ENCODE peak calls at places on chromosomes 11 and 22, in six cellular contexts. One of them, this sample, is unnamed.

GRCh38 chr11:66457826-66458225 is 8.9 kb upstream of the PELI3 start:
- DNase-seq in colonic mucosa: no peak
- DNase-seq in GM12865: no peak
- DNase-seq in body of pancreas: no peak
- DNase-seq in coronary artery: no peak
- DNase-seq in IMR-90: no peak
- DNase-seq in this sample: no peak

GRCh38 chr11:63667993-63668392 is 3.2 kb downstream of the ATL3 start:
- DNase-seq in colonic mucosa: no peak
- DNase-seq in GM12865: no peak
- DNase-seq in body of pancreas: no peak
- DNase-seq in coronary artery: no peak
- DNase-seq in IMR-90: peak
- DNase-seq in this sample: no peak

GRCh38 chr11:70901951-70902521 is 350.3 kb downstream of the SHANK2 start:
- DNase-seq in colonic mucosa: no peak
- DNase-seq in GM12865: no peak
- DNase-seq in body of pancreas: no peak
- DNase-seq in coronary artery: no peak
- DNase-seq in IMR-90: peak
- DNase-seq in this sample: no peak

GRCh38 chr11:22491826-22492225 is 133.8 kb downstream of the FANCF start:
- DNase-seq in colonic mucosa: no peak
- DNase-seq in GM12865: no peak
- DNase-seq in body of pancreas: peak
- DNase-seq in coronary artery: no peak
- DNase-seq in IMR-90: peak
- DNase-seq in this sample: no peak

GRCh38 chr11:14386895-14387480 is 28.0 kb upstream of the RRAS2 start:
- DNase-seq in colonic mucosa: no peak
- DNase-seq in GM12865: no peak
- DNase-seq in body of pancreas: no peak
- DNase-seq in coronary artery: no peak
- DNase-seq in IMR-90: peak
- DNase-seq in this sample: no peak

GRCh38 chr22:42906605-42907338 is 49.7 kb upstream of the ARFGAP3 start:
- DNase-seq in colonic mucosa: no peak
- DNase-seq in GM12865: no peak
- DNase-seq in body of pancreas: no peak
- DNase-seq in coronary artery: no peak
- DNase-seq in IMR-90: peak
- DNase-seq in this sample: no peak

GRCh38 chr11:10108901-10109665 is 184.9 kb downstream of the SBF2 start:
- DNase-seq in colonic mucosa: no peak
- DNase-seq in GM12865: no peak
- DNase-seq in body of pancreas: no peak
- DNase-seq in coronary artery: no peak
- DNase-seq in IMR-90: peak
- DNase-seq in this sample: no peak

GRCh38 chr11:110249066-110249465 is 47.3 kb downstream of the RDX start:
- DNase-seq in colonic mucosa: no peak
- DNase-seq in GM12865: no peak
- DNase-seq in body of pancreas: no peak
- DNase-seq in coronary artery: no peak
- DNase-seq in IMR-90: no peak
- DNase-seq in this sample: no peak

GRCh38 chr11:112320668-112321067 is 60.0 kb upstream of the PLET1 start:
- DNase-seq in colonic mucosa: peak
- DNase-seq in GM12865: no peak
- DNase-seq in body of pancreas: peak
- DNase-seq in coronary artery: peak
- DNase-seq in IMR-90: peak
- DNase-seq in this sample: peak

GRCh38 chr11:93073508-93074280 is 104.2 kb downstream of the MTNR1B start:
- DNase-seq in colonic mucosa: no peak
- DNase-seq in GM12865: no peak
- DNase-seq in body of pancreas: no peak
- DNase-seq in coronary artery: no peak
- DNase-seq in IMR-90: no peak
- DNase-seq in this sample: no peak

GRCh38 chr11:42237701-42238235 is 778.3 kb upstream of the LRRC4C start:
- DNase-seq in colonic mucosa: no peak
- DNase-seq in GM12865: no peak
- DNase-seq in body of pancreas: no peak
- DNase-seq in coronary artery: no peak
- DNase-seq in IMR-90: no peak
- DNase-seq in this sample: no peak

GRCh38 chr11:37286890-37287289 is 688.9 kb upstream of the RAG2 start:
- DNase-seq in colonic mucosa: no peak
- DNase-seq in GM12865: no peak
- DNase-seq in body of pancreas: no peak
- DNase-seq in coronary artery: no peak
- DNase-seq in IMR-90: no peak
- DNase-seq in this sample: no peak

GRCh38 chr11:86442420-86442819 is 67.7 kb downstream of the CCDC81 start:
- DNase-seq in colonic mucosa: no peak
- DNase-seq in GM12865: no peak
- DNase-seq in body of pancreas: no peak
- DNase-seq in coronary artery: no peak
- DNase-seq in IMR-90: peak
- DNase-seq in this sample: no peak

GRCh38 chr22:45218974-45219373 is 21.7 kb downstream of the KIAA0930 start:
- DNase-seq in colonic mucosa: no peak
- DNase-seq in GM12865: peak
- DNase-seq in body of pancreas: no peak
- DNase-seq in coronary artery: no peak
- DNase-seq in IMR-90: peak
- DNase-seq in this sample: no peak

GRCh38 chr11:111777094-111778046 is 11.2 kb upstream of the PPP2R1B start:
- DNase-seq in colonic mucosa: peak
- DNase-seq in GM12865: peak
- DNase-seq in body of pancreas: peak
- DNase-seq in coronary artery: no peak
- DNase-seq in IMR-90: peak
- DNase-seq in this sample: no peak

GRCh38 chr22:43197271-43197941 is 10.5 kb upstream of the TTLL12 start:
- DNase-seq in colonic mucosa: no peak
- DNase-seq in GM12865: no peak
- DNase-seq in body of pancreas: no peak
- DNase-seq in coronary artery: no peak
- DNase-seq in IMR-90: no peak
- DNase-seq in this sample: no peak

GRCh38 chr22:29004647-29005371 is 56.8 kb downstream of the C22orf31 start:
- DNase-seq in colonic mucosa: peak
- DNase-seq in GM12865: no peak
- DNase-seq in body of pancreas: peak
- DNase-seq in coronary artery: no peak
- DNase-seq in IMR-90: peak
- DNase-seq in this sample: peak

GRCh38 chr11:313787-314547 is at the start of gene IFITM1:
- DNase-seq in colonic mucosa: peak
- DNase-seq in GM12865: peak
- DNase-seq in body of pancreas: no peak
- DNase-seq in coronary artery: no peak
- DNase-seq in IMR-90: peak
- DNase-seq in this sample: no peak

GRCh38 chr11:65912840-65913239 is 6.0 kb downstream of the C11orf68 start:
- DNase-seq in colonic mucosa: no peak
- DNase-seq in GM12865: peak
- DNase-seq in body of pancreas: no peak
- DNase-seq in coronary artery: no peak
- DNase-seq in IMR-90: peak
- DNase-seq in this sample: no peak

GRCh38 chr22:41522813-41523212 is 21.5 kb downstream of the POLR3H start:
- DNase-seq in colonic mucosa: no peak
- DNase-seq in GM12865: no peak
- DNase-seq in body of pancreas: no peak
- DNase-seq in coronary artery: no peak
- DNase-seq in IMR-90: no peak
- DNase-seq in this sample: no peak

GRCh38 chr11:82527185-82527584 is 206.5 kb downstream of the FAM181B start:
- DNase-seq in colonic mucosa: no peak
- DNase-seq in GM12865: no peak
- DNase-seq in body of pancreas: no peak
- DNase-seq in coronary artery: no peak
- DNase-seq in IMR-90: no peak
- DNase-seq in this sample: no peak

GRCh38 chr11:94183886-94184264 is 55.2 kb downstream of the PANX1 start:
- DNase-seq in colonic mucosa: peak
- DNase-seq in GM12865: peak
- DNase-seq in body of pancreas: peak
- DNase-seq in coronary artery: no peak
- DNase-seq in IMR-90: peak
- DNase-seq in this sample: peak

GRCh38 chr11:3674189-3674588 is 3.0 kb upstream of the CHRNA10 start:
- DNase-seq in colonic mucosa: no peak
- DNase-seq in GM12865: no peak
- DNase-seq in body of pancreas: no peak
- DNase-seq in coronary artery: no peak
- DNase-seq in IMR-90: peak
- DNase-seq in this sample: no peak

GRCh38 chr11:84117394-84117793 is 831.2 kb upstream of the CCDC90B start:
- DNase-seq in colonic mucosa: no peak
- DNase-seq in GM12865: no peak
- DNase-seq in body of pancreas: no peak
- DNase-seq in coronary artery: no peak
- DNase-seq in IMR-90: peak
- DNase-seq in this sample: no peak

GRCh38 chr22:31585161-31585859 is 76.7 kb downstream of the PISD start:
- DNase-seq in colonic mucosa: no peak
- DNase-seq in GM12865: no peak
- DNase-seq in body of pancreas: no peak
- DNase-seq in coronary artery: no peak
- DNase-seq in IMR-90: peak
- DNase-seq in this sample: no peak

GRCh38 chr22:11627798-11628650 is 3900.0 kb upstream of the OR11H1 start:
- DNase-seq in colonic mucosa: no peak
- DNase-seq in GM12865: no peak
- DNase-seq in body of pancreas: no peak
- DNase-seq in coronary artery: peak
- DNase-seq in IMR-90: no peak
- DNase-seq in this sample: no peak

GRCh38 chr11:44566952-44567875 is 1.8 kb downstream of the CD82 start:
- DNase-seq in colonic mucosa: no peak
- DNase-seq in GM12865: peak
- DNase-seq in body of pancreas: no peak
- DNase-seq in coronary artery: no peak
- DNase-seq in IMR-90: no peak
- DNase-seq in this sample: no peak
- TF ChIP-seq CTCF in colonic mucosa: no peak
- TF ChIP-seq CTCF in GM12865: no peak
- TF ChIP-seq CTCF in body of pancreas: no peak
- TF ChIP-seq CTCF in coronary artery: no peak
- TF ChIP-seq CTCF in IMR-90: peak
- TF ChIP-seq CTCF in this sample: no peak

DNA sequence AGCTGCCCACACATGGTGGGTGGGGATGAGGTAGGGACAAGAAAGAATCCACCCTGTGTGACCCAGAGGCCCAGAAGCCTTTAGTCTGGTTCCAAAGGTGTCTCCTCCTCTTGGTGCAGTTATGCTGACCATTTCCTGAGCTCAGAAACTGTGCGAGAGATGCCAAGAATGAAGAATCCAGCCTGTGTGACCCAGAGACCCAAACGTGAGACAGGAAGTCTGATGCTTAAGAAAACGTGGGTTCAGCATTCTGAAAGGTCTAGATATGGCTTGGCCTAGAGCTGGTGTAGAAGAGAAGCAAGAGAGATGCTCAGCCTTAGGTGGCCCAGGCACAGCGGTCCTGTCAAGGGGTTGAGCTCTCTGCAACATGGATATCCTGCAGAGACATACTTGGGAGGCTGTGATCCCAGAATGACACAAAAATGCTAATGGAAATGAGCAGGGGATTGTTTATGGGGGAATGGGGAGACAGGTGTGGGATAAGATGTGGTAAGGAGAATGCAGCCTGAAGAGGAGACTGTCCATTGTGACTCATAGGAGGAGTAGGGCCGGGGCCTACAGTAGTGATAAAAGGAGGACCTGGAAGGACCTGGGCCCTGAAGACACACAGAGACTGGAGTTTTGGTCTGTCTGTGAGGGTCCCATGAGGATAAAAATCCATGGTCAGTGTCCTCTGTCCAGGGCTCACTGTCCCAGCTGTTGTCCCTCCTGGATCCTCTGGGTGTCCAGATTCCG is 79.0 kb downstream of the ZNF280B start:
- DNase-seq in colonic mucosa: no peak
- DNase-seq in GM12865: no peak
- DNase-seq in body of pancreas: no peak
- DNase-seq in coronary artery: no peak
- DNase-seq in IMR-90: no peak
- DNase-seq in this sample: no peak
- TF ChIP-seq CTCF in colonic mucosa: no peak
- TF ChIP-seq CTCF in GM12865: no peak
- TF ChIP-seq CTCF in body of pancreas: no peak
- TF ChIP-seq CTCF in coronary artery: no peak
- TF ChIP-seq CTCF in IMR-90: no peak
- TF ChIP-seq CTCF in this sample: no peak

DNA sequence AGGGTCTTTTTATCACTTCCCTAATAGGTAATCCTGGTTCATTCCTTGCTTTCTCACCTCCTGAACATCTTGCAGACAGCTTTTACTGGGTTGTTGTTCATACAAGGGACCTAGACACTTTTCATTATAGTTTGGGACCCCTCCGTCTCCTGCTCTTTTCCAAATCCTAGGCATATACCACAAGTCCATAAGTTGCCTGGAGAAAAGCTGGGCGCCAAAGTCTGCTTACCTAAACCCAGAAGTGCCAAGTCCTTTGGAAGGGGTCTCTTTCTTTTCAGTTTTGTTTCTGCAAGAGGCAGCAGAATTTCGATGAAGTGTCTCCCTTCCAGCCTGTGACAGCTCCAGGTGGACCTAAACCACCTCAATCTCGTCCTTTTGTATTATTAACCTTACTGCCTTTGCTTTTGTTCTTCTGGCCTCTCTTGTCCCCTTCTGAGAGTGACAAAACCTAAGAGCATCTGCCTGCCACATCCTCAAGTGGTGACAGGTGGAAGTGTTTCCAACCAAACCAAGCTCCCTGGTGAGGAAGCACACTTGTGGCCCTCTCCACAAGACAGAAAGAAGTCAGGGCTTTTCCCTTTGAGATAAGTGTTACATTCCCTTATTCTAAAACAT is 19.5 kb upstream of the P2RY6 start:
- DNase-seq in colonic mucosa: no peak
- DNase-seq in GM12865: peak
- DNase-seq in body of pancreas: no peak
- DNase-seq in coronary artery: peak
- DNase-seq in IMR-90: no peak
- DNase-seq in this sample: no peak
- TF ChIP-seq CTCF in colonic mucosa: no peak
- TF ChIP-seq CTCF in GM12865: peak
- TF ChIP-seq CTCF in body of pancreas: no peak
- TF ChIP-seq CTCF in coronary artery: no peak
- TF ChIP-seq CTCF in IMR-90: no peak
- TF ChIP-seq CTCF in this sample: no peak

DNA sequence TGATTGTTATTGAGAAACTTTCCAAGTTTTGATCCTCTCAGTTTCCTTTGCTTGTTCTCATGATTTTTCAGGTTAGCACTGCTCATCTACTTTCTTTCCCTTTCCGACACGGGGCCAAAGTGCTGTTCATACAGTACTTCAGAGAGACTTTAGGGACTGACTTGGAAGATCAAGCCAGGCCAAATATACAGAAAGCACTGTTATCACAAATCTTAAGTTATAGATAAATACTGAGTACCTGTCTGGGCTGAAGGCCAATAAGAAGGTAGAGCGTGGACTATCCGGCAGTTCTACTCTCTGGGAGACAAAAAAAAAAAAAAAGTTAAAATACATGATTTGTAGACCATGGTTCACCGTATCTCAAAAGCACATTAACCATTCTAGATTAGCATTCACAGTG is 46.2 kb downstream of the AMBRA1 start:
- DNase-seq in colonic mucosa: no peak
- DNase-seq in GM12865: no peak
- DNase-seq in body of pancreas: no peak
- DNase-seq in coronary artery: no peak
- DNase-seq in IMR-90: no peak
- DNase-seq in this sample: no peak
- TF ChIP-seq CTCF in colonic mucosa: no peak
- TF ChIP-seq CTCF in GM12865: no peak
- TF ChIP-seq CTCF in body of pancreas: no peak
- TF ChIP-seq CTCF in coronary artery: no peak
- TF ChIP-seq CTCF in IMR-90: no peak
- TF ChIP-seq CTCF in this sample: no peak